ENCODE peak calls at places on chromosomes 11 and 22, in five cellular contexts. L is suprapubic skin, S is HFFc6, V is NB4, O is fibroblast of pulmonary artery. A is an unnamed sample.

GRCh38 chr11:3196161-3197043 is 22.2 kb downstream of the MRGPRG start:
- DNase-seq in S (no peak), O (no peak), L (no peak), V (no peak), A (no peak)

GRCh38 chr11:34647131-34647530 is 26.2 kb downstream of the EHF start:
- DNase-seq in L (no peak), V (no peak), O (no peak), S (no peak), A (no peak)

GRCh38 chr11:111417766-111418435 is 38.8 kb upstream of the POU2AF1 start:
- DNase-seq in S (no peak), L (no peak), V (no peak), O (peak; percentile 55), A (no peak)

GRCh38 chr11:19816817-19817216 is 104.2 kb downstream of the NAV2 start:
- DNase-seq in V (no peak), S (no peak), L (no peak), O (no peak), A (no peak)

GRCh38 chr11:35151241-35151640 is 12.3 kb downstream of the CD44 start:
- DNase-seq in O (no peak), V (no peak), L (no peak), S (peak; percentile 58), A (no peak)

GRCh38 chr11:35641206-35641885 is 21.2 kb upstream of the TRIM44 start:
- DNase-seq in V (no peak), S (no peak), O (peak; percentile 29), L (no peak), A (no peak)

GRCh38 chr11:12845739-12846358 is 163.3 kb upstream of the RASSF10 start:
- DNase-seq in O (no peak), V (no peak), L (no peak), S (peak; percentile 17), A (no peak)

GRCh38 chr22:36352775-36353507 is 34.8 kb downstream of the MYH9 start:
- DNase-seq in V (no peak), S (no peak), L (no peak), O (no peak), A (no peak)

GRCh38 chr11:124586247-124586860 is 16.6 kb downstream of the OR8A1 start:
- DNase-seq in L (no peak), O (peak; percentile 80), V (peak; percentile 61), S (peak; percentile 58), A (peak; percentile 20)

GRCh38 chr11:82676483-82677094 is 57.1 kb downstream of the FAM181B start:
- DNase-seq in O (no peak), V (no peak), S (no peak), L (no peak), A (no peak)

GRCh38 chr11:82680252-82680651 is 53.4 kb downstream of the FAM181B start:
- DNase-seq in L (no peak), S (peak; percentile 34), O (no peak), V (peak; percentile 48), A (no peak)

GRCh38 chr11:82671451-82671850 is 62.2 kb downstream of the FAM181B start:
- DNase-seq in O (no peak), V (no peak), L (no peak), S (no peak), A (no peak)

GRCh38 chr11:82675838-82676237 is 57.8 kb downstream of the FAM181B start:
- DNase-seq in S (no peak), O (no peak), V (no peak), L (no peak), A (no peak)
- TF ChIP-seq CTCF in S (no peak), O (no peak), V (no peak), L (no peak), A (no peak)

GRCh38 chr22:46568102-46568809 is 30.8 kb upstream of the CELSR1 start:
- DNase-seq in S (no peak), L (peak; percentile 44), V (no peak), O (no peak), A (no peak)
- TF ChIP-seq CTCF in S (peak; percentile 29), L (no peak), V (no peak), O (no peak), A (no peak)

GRCh38 chr22:46128606-46129005 is 21.7 kb upstream of the PPARA start:
- DNase-seq in O (no peak), L (no peak), S (no peak), V (no peak), A (no peak)

GRCh38 chr22:46133588-46133855 is 16.8 kb upstream of the PPARA start:
- DNase-seq in L (no peak), O (no peak), V (no peak), S (no peak), A (no peak)

GRCh38 chr22:46129390-46130041 is 20.8 kb upstream of the PPARA start:
- DNase-seq in V (peak; percentile 33), S (no peak), L (no peak), O (no peak), A (peak; percentile 41)

GRCh38 chr22:46132830-46133587 is 17.3 kb upstream of the PPARA start:
- DNase-seq in V (no peak), S (no peak), L (no peak), O (no peak), A (no peak)

DNA sequence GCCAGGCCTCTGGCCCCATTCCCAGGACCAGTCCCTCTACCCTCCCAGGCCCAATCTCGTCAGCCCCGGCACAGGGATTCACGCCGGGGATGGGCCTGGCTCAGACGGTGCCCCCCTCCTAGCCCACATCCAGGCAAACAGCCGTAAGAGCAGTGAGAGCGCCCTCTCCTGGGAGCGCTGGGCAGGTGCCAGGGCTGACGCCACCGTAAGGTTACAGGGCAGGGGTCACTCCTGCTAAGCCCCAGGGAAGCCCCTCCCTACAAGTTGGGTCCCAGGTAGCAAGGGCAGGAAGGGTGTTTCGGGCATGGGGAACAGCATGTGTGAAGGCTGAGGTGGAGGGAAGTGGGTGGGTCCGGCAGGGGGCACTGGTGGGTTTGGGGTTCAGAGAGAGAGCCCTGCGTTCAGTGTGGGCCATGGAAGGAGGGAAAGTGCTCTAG is 19.2 kb upstream of the PPARA start:
- DNase-seq in L (no peak), V (no peak), S (no peak), O (no peak), A (no peak)
- TF ChIP-seq CTCF in L (peak; percentile 16), V (peak; percentile 39), S (peak; percentile 70), O (peak; percentile 32), A (no peak)

GRCh38 chr22:32828150-32828549 is 26.6 kb downstream of the TIMP3 start:
- DNase-seq in V (no peak), L (peak; percentile 17), S (no peak), O (no peak), A (no peak)
- TF ChIP-seq CTCF in V (no peak), L (no peak), S (no peak), O (peak; percentile 27), A (no peak)

DNA sequence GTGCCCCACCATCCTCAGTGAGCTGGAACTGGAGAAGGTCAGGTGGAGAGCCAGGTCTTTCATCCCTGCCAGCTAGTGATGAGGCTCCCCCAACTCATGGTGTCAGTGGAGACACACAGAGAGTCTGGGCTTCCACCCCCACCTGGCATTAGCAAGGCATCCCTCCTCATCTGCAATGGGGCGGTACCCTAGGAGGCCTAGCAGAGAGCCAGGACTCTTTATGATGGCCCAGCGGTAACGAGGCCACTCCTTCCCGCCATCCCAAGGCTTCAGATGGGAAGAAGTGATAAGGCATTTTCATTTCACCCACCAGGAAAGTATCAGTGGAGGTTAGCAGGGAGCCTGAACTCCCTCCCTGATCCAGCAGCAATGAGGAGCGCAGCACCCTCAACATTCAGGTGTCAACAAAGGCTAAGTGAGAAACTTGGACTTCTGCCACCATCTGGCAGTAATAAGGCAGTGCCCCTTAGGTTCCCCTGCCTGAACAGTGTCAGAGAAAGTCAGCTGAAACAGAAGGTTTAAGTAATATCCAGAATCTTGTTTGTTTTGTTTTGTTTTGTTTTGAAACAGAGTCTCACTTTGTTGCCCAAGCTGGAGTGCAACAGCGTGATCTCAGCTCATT is 40.5 kb upstream of the FBLN1 start:
- DNase-seq in L (no peak), O (no peak), S (no peak), V (peak; percentile 38), A (no peak)
- TF ChIP-seq CTCF in L (no peak), O (no peak), S (peak; percentile 8), V (peak; percentile 52), A (no peak)

GRCh38 chr11:921921-922678 is 3.6 kb upstream of the AP2A2 start:
- DNase-seq in V (no peak), L (no peak), S (no peak), O (no peak), A (no peak)
- TF ChIP-seq CTCF in V (no peak), L (no peak), S (no peak), O (no peak), A (no peak)

GRCh38 chr11:15038963-15039362 is 34.4 kb upstream of the CALCB start:
- DNase-seq in O (peak; percentile 13), V (peak; percentile 4), L (no peak), S (peak; percentile 15), A (no peak)
- TF ChIP-seq CTCF in O (no peak), V (no peak), L (no peak), S (peak; percentile 48), A (no peak)

DNA sequence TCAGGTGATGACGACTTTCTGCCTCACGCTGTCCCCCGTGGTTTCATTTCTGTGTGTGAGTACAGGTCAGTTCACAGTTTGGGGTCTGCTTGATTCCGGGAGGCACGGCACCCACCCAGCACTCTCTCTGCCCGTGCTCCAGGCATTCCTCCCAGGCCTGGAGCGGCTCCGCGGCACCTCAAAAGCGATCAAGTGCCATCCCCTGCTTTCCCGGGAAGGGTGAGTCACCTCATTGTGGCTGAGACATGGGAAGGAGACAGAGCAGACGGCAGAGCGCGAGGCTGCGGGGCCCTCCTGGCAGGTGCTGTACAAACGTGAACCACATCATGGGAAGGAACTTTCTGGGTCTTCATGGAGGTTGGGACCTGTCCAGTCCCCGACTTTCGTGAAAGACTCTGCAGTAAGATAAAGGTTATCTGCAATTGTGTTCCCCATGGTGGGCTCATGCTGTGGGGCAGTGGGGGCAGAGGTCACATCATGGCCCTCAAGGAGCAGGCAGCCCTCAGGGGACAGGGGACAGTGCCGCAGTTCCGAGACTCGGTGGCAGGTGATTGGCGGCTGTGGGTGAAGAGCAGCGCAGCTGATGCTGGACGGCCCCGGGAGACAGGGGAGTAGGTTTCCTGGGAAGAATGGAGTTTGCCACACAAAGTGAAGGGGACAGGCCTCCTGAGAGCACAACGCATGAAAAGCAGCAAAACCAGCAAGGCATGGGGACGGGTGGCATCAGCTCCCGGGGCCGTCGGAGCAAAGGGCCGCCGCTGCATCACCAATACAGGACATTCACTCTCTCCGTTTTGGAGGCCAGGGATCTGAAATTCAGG is 65.3 kb downstream of the CELSR1 start:
- DNase-seq in O (no peak), L (no peak), V (no peak), S (no peak), A (no peak)
- TF ChIP-seq CTCF in O (no peak), L (no peak), V (no peak), S (no peak), A (no peak)

GRCh38 chr11:92861641-92862040 is 107.8 kb upstream of the MTNR1B start:
- DNase-seq in S (no peak), O (no peak), L (no peak), V (no peak), A (no peak)
- TF ChIP-seq CTCF in S (no peak), O (no peak), L (no peak), V (no peak), A (no peak)

A was measured in activated B cell treated with CpG ODN at 0.5 μM for 24 hours.